ENCODE peak calls at places on chromosomes 7 and 10, in five cellular contexts. One of them, this sample, is unnamed.

GRCh38 chr7:130721486-130722277 is 12.3 kb downstream of the KLF14 start:
- DNase-seq in mesendoderm: peak; percentile 91
- DNase-seq in naive thymus-derived CD4-positive, alpha-beta T cell: no peak
- DNase-seq in AG08396: peak; percentile 66
- DNase-seq in mammary epithelial cell: peak; percentile 32
- DNase-seq in this sample: peak; percentile 49

GRCh38 chr7:99679032-99679399 is 780 bp downstream of the CYP3A5 start:
- DNase-seq in AG08396: peak; percentile 52
- DNase-seq in mesendoderm: peak; percentile 52
- DNase-seq in mammary epithelial cell: peak; percentile 40
- DNase-seq in naive thymus-derived CD4-positive, alpha-beta T cell: no peak
- DNase-seq in this sample: peak; percentile 64

GRCh38 chr10:29681700-29682444 is 47.1 kb upstream of the SVIL start:
- DNase-seq in mesendoderm: no peak
- DNase-seq in naive thymus-derived CD4-positive, alpha-beta T cell: peak; percentile 86
- DNase-seq in mammary epithelial cell: no peak
- DNase-seq in AG08396: no peak
- DNase-seq in this sample: peak; percentile 34

GRCh38 chr7:48421357-48421756 is 250.1 kb downstream of the ABCA13 start:
- DNase-seq in AG08396: peak; percentile 31
- DNase-seq in mammary epithelial cell: peak; percentile 56
- DNase-seq in naive thymus-derived CD4-positive, alpha-beta T cell: no peak
- DNase-seq in mesendoderm: peak; percentile 52
- DNase-seq in this sample: no peak

GRCh38 chr7:1714583-1715330 is 44.7 kb downstream of the ELFN1 start:
- DNase-seq in naive thymus-derived CD4-positive, alpha-beta T cell: no peak
- DNase-seq in AG08396: no peak
- DNase-seq in mammary epithelial cell: no peak
- DNase-seq in mesendoderm: no peak
- DNase-seq in this sample: no peak

GRCh38 chr7:130387628-130388403 is 7.5 kb downstream of the CPA1 start:
- DNase-seq in mesendoderm: no peak
- DNase-seq in AG08396: no peak
- DNase-seq in mammary epithelial cell: no peak
- DNase-seq in naive thymus-derived CD4-positive, alpha-beta T cell: no peak
- DNase-seq in this sample: no peak

GRCh38 chr7:111486472-111487142 is 75.7 kb downstream of the IMMP2L start:
- DNase-seq in mesendoderm: peak; percentile 35
- DNase-seq in naive thymus-derived CD4-positive, alpha-beta T cell: peak; percentile 32
- DNase-seq in mammary epithelial cell: peak; percentile 31
- DNase-seq in AG08396: peak; percentile 47
- DNase-seq in this sample: peak; percentile 61

GRCh38 chr7:5183155-5183554 is 6.9 kb upstream of the WIPI2 start:
- DNase-seq in mammary epithelial cell: peak; percentile 53
- DNase-seq in AG08396: no peak
- DNase-seq in naive thymus-derived CD4-positive, alpha-beta T cell: no peak
- DNase-seq in mesendoderm: no peak
- DNase-seq in this sample: peak; percentile 65

GRCh38 chr10:8596929-8597472 is 542.5 kb downstream of the GATA3 start:
- DNase-seq in AG08396: no peak
- DNase-seq in naive thymus-derived CD4-positive, alpha-beta T cell: no peak
- DNase-seq in mesendoderm: peak; percentile 4
- DNase-seq in mammary epithelial cell: peak; percentile 84
- DNase-seq in this sample: peak; percentile 93

This sample was measured in epithelial cell of esophagus.